ENCODE peak calls at places on chromosomes 1 and 21, in five cellular contexts. B is kidney, T is esophagus squamous epithelium, O is esophagus muscularis mucosa, E is AG04450. F is an unnamed sample.

GRCh38 chr1:175075572-175076568 is 8.2 kb downstream of the TNN start:
- DNase-seq in B (no peak), T (no peak), O (peak), E (no peak), F (no peak)

GRCh38 chr1:2594001-2594640 is 7.5 kb downstream of the PRXL2B start:
- DNase-seq in B (peak), T (no peak), O (no peak), E (no peak), F (peak)

GRCh38 chr1:10606070-10606469 is 131.3 kb downstream of the PEX14 start:
- DNase-seq in B (no peak), T (no peak), O (no peak), E (no peak), F (no peak)

GRCh38 chr21:46118871-46119564 is 21.1 kb downstream of the COL6A2 start:
- DNase-seq in B (peak), T (no peak), O (no peak), E (no peak), F (peak)

GRCh38 chr1:10387611-10388386 is 11.1 kb upstream of the PGD start:
- DNase-seq in B (no peak), T (no peak), O (no peak), E (peak), F (no peak)

GRCh38 chr1:236035681-236036101 is 29.2 kb downstream of the NID1 start:
- DNase-seq in B (no peak), T (no peak), O (no peak), E (no peak), F (no peak)

GRCh38 chr1:189149547-189150375 is 1327.9 kb downstream of the BRINP3 start:
- DNase-seq in B (no peak), T (no peak), O (no peak), E (no peak), F (no peak)

GRCh38 chr1:53309802-53310201 is 18.1 kb downstream of the LRP8 start:
- DNase-seq in B (no peak), T (no peak), O (no peak), E (no peak), F (no peak)

GRCh38 chr1:53246261-53247134 is 8.2 kb upstream of the MAGOH start:
- DNase-seq in B (no peak), T (no peak), O (no peak), E (peak), F (no peak)

GRCh38 chr1:170664283-170664827 is 424 bp downstream of the PRRX1 start:
- DNase-seq in B (peak), T (no peak), O (peak), E (no peak), F (peak)

GRCh38 chr1:46131727-46132528 is 501 bp downstream of the PIK3R3 start:
- DNase-seq in B (no peak), T (no peak), O (no peak), E (no peak), F (no peak)

GRCh38 chr1:232291681-232292080 is 338.3 kb downstream of the SIPA1L2 start:
- DNase-seq in B (no peak), T (no peak), O (no peak), E (no peak), F (no peak)

GRCh38 chr1:13583592-13583963 is at the start of gene PDPN:
- DNase-seq in B (no peak), T (no peak), O (no peak), E (no peak), F (no peak)

GRCh38 chr1:193519922-193520321 is 333.5 kb upstream of the B3GALT2 start:
- DNase-seq in B (no peak), T (no peak), O (no peak), E (no peak), F (no peak)

GRCh38 chr21:34072145-34073031 is 990 bp upstream of the MRPS6 start:
- DNase-seq in B (no peak), T (no peak), O (no peak), E (no peak), F (no peak)

GRCh38 chr21:25362375-25363267 is 244.7 kb downstream of the MRPL39 start:
- DNase-seq in B (no peak), T (no peak), O (no peak), E (no peak), F (no peak)

GRCh38 chr1:159925713-159926066 is 383 bp upstream of the TAGLN2 start:
- DNase-seq in B (peak), T (no peak), O (no peak), E (no peak), F (peak)

GRCh38 chr1:234866007-234866866 is 256.3 kb upstream of the IRF2BP2 start:
- DNase-seq in B (no peak), T (no peak), O (no peak), E (peak), F (peak)

DNA sequence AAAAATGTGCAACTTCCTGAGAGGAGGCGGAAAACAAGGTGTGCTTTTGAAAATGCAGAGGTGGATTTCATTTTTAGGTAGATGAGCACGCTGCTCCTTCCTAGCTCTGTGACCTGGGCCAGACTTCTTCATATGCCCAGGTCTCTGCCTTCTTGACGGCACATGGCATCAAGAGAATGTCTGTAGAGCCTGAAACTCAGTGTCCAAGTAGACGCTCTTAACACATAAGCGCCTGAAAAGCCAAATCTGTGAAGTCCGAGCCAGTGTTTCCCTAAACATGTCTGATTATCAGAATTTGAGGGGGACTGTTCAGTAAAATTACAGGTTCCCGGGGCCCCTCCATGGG is 25.7 kb downstream of the FHAD1 start:
- DNase-seq in B (no peak), T (no peak), O (no peak), E (no peak), F (no peak)
- TF ChIP-seq CTCF in B (no peak), T (no peak), O (no peak), E (no peak), F (no peak)

GRCh38 chr1:221563476-221563921 is 178.4 kb downstream of the DUSP10 start:
- DNase-seq in B (peak), T (no peak), O (no peak), E (no peak), F (no peak)

GRCh38 chr1:221564891-221565290 is 177.0 kb downstream of the DUSP10 start:
- DNase-seq in B (no peak), T (no peak), O (no peak), E (no peak), F (no peak)

GRCh38 chr1:221565718-221566117 is 176.2 kb downstream of the DUSP10 start:
- DNase-seq in B (no peak), T (no peak), O (no peak), E (no peak), F (no peak)

GRCh38 chr1:221562542-221563475 is 179.1 kb downstream of the DUSP10 start:
- DNase-seq in B (peak), T (no peak), O (no peak), E (no peak), F (no peak)

GRCh38 chr1:221567859-221568507 is 173.9 kb downstream of the DUSP10 start:
- DNase-seq in B (no peak), T (no peak), O (no peak), E (no peak), F (no peak)
- H3K27ac ChIP-seq in B (no peak), T (no peak), O (no peak), E (no peak), F (no peak)

GRCh38 chr1:7487756-7488474 is 283.2 kb upstream of the VAMP3 start:
- DNase-seq in B (no peak), T (no peak), O (no peak), E (no peak), F (no peak)
- TF ChIP-seq CTCF in B (no peak), T (no peak), O (no peak), E (no peak), F (no peak)

GRCh38 chr1:205225901-205226765 is 1.6 kb upstream of the TMCC2 start:
- DNase-seq in B (no peak), T (no peak), O (no peak), E (no peak), F (no peak)
- H3K27ac ChIP-seq in B (no peak), T (peak), O (no peak), E (no peak), F (no peak)

GRCh38 chr1:205662135-205662725 is 18.1 kb downstream of the SLC45A3 start:
- DNase-seq in B (no peak), T (no peak), O (no peak), E (no peak), F (no peak)

GRCh38 chr1:205661429-205662134 is 18.7 kb downstream of the SLC45A3 start:
- DNase-seq in B (no peak), T (no peak), O (no peak), E (no peak), F (no peak)

GRCh38 chr1:205656236-205656635 is 24.1 kb downstream of the SLC45A3 start:
- DNase-seq in B (no peak), T (no peak), O (no peak), E (no peak), F (no peak)

GRCh38 chr1:205660361-205660760 is 19.9 kb downstream of the SLC45A3 start:
- DNase-seq in B (no peak), T (no peak), O (no peak), E (no peak), F (no peak)

DNA sequence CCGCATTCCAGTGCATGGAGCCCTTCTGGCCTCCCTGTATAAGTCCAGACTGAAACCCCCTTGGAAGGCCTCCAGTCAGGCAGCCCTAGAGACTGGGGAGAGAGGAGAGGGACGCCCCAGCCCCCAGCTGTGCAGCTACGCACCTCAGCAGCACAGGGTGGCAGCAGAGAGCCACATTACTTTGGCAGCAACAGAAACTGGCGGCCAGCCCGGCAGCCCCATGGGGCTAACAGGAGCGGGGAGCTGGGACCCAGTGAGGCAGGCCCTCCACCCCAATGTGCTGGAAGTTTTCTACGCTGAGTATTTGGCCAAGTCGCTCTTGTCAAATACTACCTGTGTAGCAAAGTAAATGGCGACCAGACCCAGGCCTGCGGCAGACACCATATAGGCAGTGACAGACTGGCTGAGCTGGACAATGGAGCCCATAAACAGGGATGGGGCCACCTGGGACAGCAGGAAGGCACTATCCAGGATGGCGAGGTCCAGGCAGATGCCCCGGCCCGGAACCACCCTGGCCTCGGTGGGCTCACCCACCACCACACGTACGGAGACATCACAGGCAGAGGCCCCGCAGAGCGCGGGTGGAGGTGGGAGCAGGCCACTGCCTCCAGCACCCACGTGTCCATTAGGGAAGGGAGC is 21.2 kb downstream of the SLC45A3 start:
- DNase-seq in B (peak), T (no peak), O (no peak), E (no peak), F (peak)
- TF ChIP-seq CTCF in B (peak), T (peak), O (peak), E (peak), F (peak)

GRCh38 chr1:153534933-153535663 is 693 bp downstream of the S100A6 start:
- DNase-seq in B (peak), T (no peak), O (no peak), E (no peak), F (peak)

GRCh38 chr1:153534226-153534932 is 1.4 kb downstream of the S100A6 start:
- DNase-seq in B (no peak), T (no peak), O (no peak), E (no peak), F (no peak)

GRCh38 chr1:153532161-153532560 is 3.6 kb downstream of the S100A6 start:
- DNase-seq in B (no peak), T (no peak), O (no peak), E (no peak), F (no peak)

GRCh38 chr1:153532769-153533599 is 2.8 kb downstream of the S100A6 start:
- DNase-seq in B (peak), T (no peak), O (peak), E (peak), F (peak)

GRCh38 chr1:153533689-153534201 is 2.0 kb downstream of the S100A6 start:
- DNase-seq in B (peak), T (no peak), O (no peak), E (peak), F (no peak)
- H3K27ac ChIP-seq in B (peak), T (peak), O (peak), E (peak), F (peak)

GRCh38 chr1:98331718-98332311 is 329.7 kb upstream of the SNX7 start:
- DNase-seq in B (no peak), T (no peak), O (no peak), E (no peak), F (no peak)
- TF ChIP-seq CTCF in B (no peak), T (no peak), O (no peak), E (no peak), F (no peak)

GRCh38 chr1:225408249-225408648 is 19.6 kb downstream of the LBR start:
- DNase-seq in B (no peak), T (no peak), O (no peak), E (no peak), F (no peak)
- H3K27ac ChIP-seq in B (no peak), T (no peak), O (no peak), E (no peak), F (no peak)

GRCh38 chr21:31143021-31143420 is 104.7 kb upstream of the KRTAP19-8 start:
- DNase-seq in B (no peak), T (no peak), O (no peak), E (no peak), F (no peak)

GRCh38 chr21:31140025-31140424 is 101.7 kb upstream of the KRTAP19-8 start:
- DNase-seq in B (no peak), T (no peak), O (no peak), E (no peak), F (no peak)

GRCh38 chr21:31145271-31145801 is 107.1 kb upstream of the KRTAP19-8 start:
- DNase-seq in B (no peak), T (no peak), O (no peak), E (no peak), F (no peak)

GRCh38 chr21:31141389-31142021 is 103.2 kb upstream of the KRTAP19-8 start:
- DNase-seq in B (no peak), T (no peak), O (no peak), E (no peak), F (no peak)

DNA sequence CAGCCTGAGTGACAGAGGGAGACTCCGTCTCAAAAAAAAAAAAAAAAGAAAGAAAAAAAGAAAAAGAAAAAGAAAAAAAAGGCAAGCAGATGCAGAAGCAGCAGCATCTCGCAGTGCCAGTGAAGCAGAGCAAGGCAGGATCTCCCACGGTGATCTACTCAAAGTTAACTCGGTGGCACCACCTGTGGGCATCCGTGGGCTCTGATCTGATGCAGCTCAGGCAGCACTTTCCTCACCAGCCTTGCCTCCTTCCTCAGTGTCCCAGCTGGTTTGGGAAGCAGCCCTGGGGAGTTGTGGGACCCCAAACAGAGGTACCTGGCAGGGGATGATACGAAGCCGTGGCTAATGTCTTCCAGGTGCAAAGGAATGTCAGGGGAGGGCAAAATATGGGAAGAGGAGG is 104.3 kb upstream of the KRTAP19-8 start:
- DNase-seq in B (no peak), T (no peak), O (no peak), E (no peak), F (no peak)
- TF ChIP-seq CTCF in B (peak), T (no peak), O (no peak), E (no peak), F (no peak)

GRCh38 chr1:230753191-230753585 is 6.0 kb downstream of the CAPN9 start:
- DNase-seq in B (no peak), T (no peak), O (no peak), E (no peak), F (no peak)
- H3K27ac ChIP-seq in B (no peak), T (no peak), O (peak), E (no peak), F (peak)

F was measured in lower lobe of right lung.